ENCODE peak calls at places on chromosomes 2 and 18, in six cellular contexts. B is IMR-90, Z is neuronal stem cell, R is mesenchymal stem cell, V is H9, L is H1. H is an unnamed sample.
A peak's percentile ranks its signal among the peaks of the same experiment; 100 is the strongest.

GRCh38 chr2:237026981-237027711 is 58.5 kb upstream of the COPS8 start:
- DNase-seq in B (peak; percentile 49), Z (peak; percentile 55), R (peak; percentile 75), V (peak; percentile 76), L (peak; percentile 29), H (peak; percentile 82)

GRCh38 chr2:71452565-71452964 is 796 bp upstream of the DYSF start:
- DNase-seq in B (peak; percentile 38), Z (no peak), R (peak; percentile 38), V (peak; percentile 49), L (no peak), H (peak; percentile 82)

GRCh38 chr2:239400000-239400831 is 604 bp downstream of the HDAC4 start:
- DNase-seq in B (peak; percentile 36), Z (no peak), R (peak; percentile 56), V (peak; percentile 23), L (no peak), H (no peak)

GRCh38 chr2:181813963-181814565 is 77.5 kb upstream of the ITPRID2 start:
- DNase-seq in B (peak; percentile 84), Z (no peak), R (peak; percentile 77), V (no peak), L (no peak), H (no peak)

GRCh38 chr18:36149514-36150289 is 20.0 kb downstream of the ELP2 start:
- DNase-seq in B (no peak), Z (no peak), R (no peak), V (no peak), L (no peak), H (no peak)

GRCh38 chr2:102005989-102006885 is 14.5 kb downstream of the IL1R2 start:
- DNase-seq in B (peak; percentile 56), Z (peak; percentile 18), R (peak; percentile 71), V (peak; percentile 60), L (peak; percentile 9), H (peak; percentile 70)

GRCh38 chr2:17495590-17495989 is 22.6 kb downstream of the RAD51AP2 start:
- DNase-seq in B (no peak), Z (no peak), R (no peak), V (no peak), L (no peak), H (no peak)

GRCh38 chr2:236208281-236208900 is 40.2 kb upstream of the GBX2 start:
- DNase-seq in B (no peak), Z (no peak), R (no peak), V (no peak), L (no peak), H (peak; percentile 25)

GRCh38 chr2:173644146-173644545 is 289.5 kb downstream of the CDCA7 start:
- DNase-seq in B (peak; percentile 78), Z (no peak), R (peak; percentile 64), V (no peak), L (no peak), H (no peak)

GRCh38 chr18:5073026-5073944 is 123.8 kb downstream of the AKAIN1 start:
- DNase-seq in B (peak; percentile 15), Z (peak; percentile 35), R (peak; percentile 3), V (peak; percentile 38), L (no peak), H (peak; percentile 77)

GRCh38 chr2:151760139-151760650 is 25.9 kb upstream of the NEB start:
- DNase-seq in B (no peak), Z (peak; percentile 46), R (no peak), V (no peak), L (peak; percentile 7), H (peak; percentile 88)

GRCh38 chr2:238285653-238286082 is 2.7 kb downstream of the PER2 start:
- DNase-seq in B (peak; percentile 94), Z (no peak), R (peak; percentile 99), V (peak; percentile 48), L (no peak), H (peak; percentile 94)

GRCh38 chr18:55415258-55415871 is 172.6 kb downstream of the TCF4 start:
- DNase-seq in B (peak; percentile 86), Z (peak; percentile 78), R (peak; percentile 81), V (peak; percentile 75), L (peak; percentile 53), H (peak; percentile 84)

GRCh38 chr2:215850380-215850779 is 163.0 kb downstream of the MREG start:
- DNase-seq in B (peak; percentile 26), Z (no peak), R (peak; percentile 66), V (no peak), L (no peak), H (no peak)

GRCh38 chr2:11995381-11995947 is 249.0 kb downstream of the LPIN1 start:
- DNase-seq in B (peak; percentile 47), Z (no peak), R (peak; percentile 35), V (no peak), L (no peak), H (no peak)

GRCh38 chr2:104452558-104452957 is 401.4 kb upstream of the POU3F3 start:
- DNase-seq in B (no peak), Z (no peak), R (no peak), V (no peak), L (no peak), H (no peak)

GRCh38 chr2:176934869-176935415 is 277.7 kb upstream of the HNRNPA3 start:
- DNase-seq in B (no peak), Z (no peak), R (no peak), V (no peak), L (no peak), H (peak; percentile 18)

GRCh38 chr2:15603044-15603765 is 11.5 kb downstream of the DDX1 start:
- DNase-seq in B (no peak), Z (no peak), R (no peak), V (no peak), L (no peak), H (no peak)

GRCh38 chr2:122706757-122707223 is 951.3 kb downstream of the TSN start:
- DNase-seq in B (no peak), Z (no peak), R (no peak), V (no peak), L (no peak), H (no peak)

GRCh38 chr18:11309172-11309571 is 159.8 kb upstream of the PIEZO2 start:
- DNase-seq in B (no peak), Z (no peak), R (peak; percentile 24), V (peak; percentile 40), L (no peak), H (peak; percentile 61)

GRCh38 chr2:146764301-146764700 is 1080.5 kb upstream of the ACVR2A start:
- DNase-seq in B (no peak), Z (no peak), R (no peak), V (no peak), L (no peak), H (no peak)

GRCh38 chr2:110871637-110872036 is 139.3 kb downstream of the ACOXL start:
- DNase-seq in B (no peak), Z (no peak), R (no peak), V (no peak), L (no peak), H (no peak)

GRCh38 chr2:73868204-73868978 is 24.4 kb upstream of the ACTG2 start:
- DNase-seq in B (no peak), Z (no peak), R (no peak), V (peak; percentile 38), L (no peak), H (no peak)

GRCh38 chr2:15893689-15894325 is 46.5 kb upstream of the MYCN start:
- DNase-seq in B (no peak), Z (no peak), R (no peak), V (no peak), L (no peak), H (no peak)

GRCh38 chr2:14524041-14524802 is 108.3 kb upstream of the LRATD1 start:
- DNase-seq in B (peak; percentile 89), Z (no peak), R (peak; percentile 54), V (no peak), L (no peak), H (no peak)

GRCh38 chr18:31225668-31226067 is 63.0 kb upstream of the DSC1 start:
- DNase-seq in B (peak; percentile 55), Z (peak; percentile 65), R (peak; percentile 47), V (peak; percentile 50), L (no peak), H (peak; percentile 98)
- H2BK120ac ChIP-seq in B (no peak overlapping the region), Z (no peak overlapping the region), R (no peak overlapping the region), V (no peak overlapping the region), L (no peak overlapping the region), H (no peak overlapping the region)

DNA sequence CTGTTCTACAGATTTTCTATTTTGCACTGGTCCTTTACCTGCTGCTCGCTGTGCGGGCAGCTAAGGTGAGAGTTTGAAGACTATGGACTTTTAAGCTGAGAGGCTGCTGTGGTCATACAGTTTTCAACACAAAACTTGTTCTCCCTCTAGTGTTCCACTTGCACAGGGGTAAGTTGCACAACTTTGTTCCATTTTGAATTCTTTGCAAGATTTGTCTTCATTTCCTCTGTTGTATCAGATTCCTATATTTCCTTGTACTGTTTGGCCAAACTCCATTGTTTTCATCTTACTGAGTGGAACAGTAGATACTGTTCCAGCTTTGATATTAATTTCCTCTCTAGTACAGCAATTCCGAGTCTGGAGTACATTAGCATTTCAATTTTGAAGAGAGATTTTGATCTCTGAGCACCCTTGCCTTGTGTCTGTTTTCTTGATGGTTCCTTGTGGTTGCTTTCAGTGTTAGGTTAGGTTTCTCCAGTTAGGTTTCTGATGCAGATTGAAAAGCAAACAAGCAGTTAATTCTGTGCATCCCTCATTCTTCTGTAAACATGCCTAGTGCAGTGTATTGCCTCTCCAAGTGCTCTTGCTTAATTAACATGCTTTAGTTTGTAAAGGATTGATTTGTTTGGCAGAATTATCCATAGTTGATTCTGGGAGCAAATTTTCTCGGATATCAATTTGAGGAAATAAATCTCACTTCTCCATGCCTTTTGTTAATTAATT is 188.8 kb downstream of the PTPRM start:
- DNase-seq in B (peak; percentile 31), Z (no peak), R (peak; percentile 45), V (no peak), L (no peak), H (no peak)
- H3K4me2 ChIP-seq in B (no peak overlapping the region), Z (no peak overlapping the region), R (no peak overlapping the region), V (no peak overlapping the region), L (no peak overlapping the region), H (no peak overlapping the region)

DNA sequence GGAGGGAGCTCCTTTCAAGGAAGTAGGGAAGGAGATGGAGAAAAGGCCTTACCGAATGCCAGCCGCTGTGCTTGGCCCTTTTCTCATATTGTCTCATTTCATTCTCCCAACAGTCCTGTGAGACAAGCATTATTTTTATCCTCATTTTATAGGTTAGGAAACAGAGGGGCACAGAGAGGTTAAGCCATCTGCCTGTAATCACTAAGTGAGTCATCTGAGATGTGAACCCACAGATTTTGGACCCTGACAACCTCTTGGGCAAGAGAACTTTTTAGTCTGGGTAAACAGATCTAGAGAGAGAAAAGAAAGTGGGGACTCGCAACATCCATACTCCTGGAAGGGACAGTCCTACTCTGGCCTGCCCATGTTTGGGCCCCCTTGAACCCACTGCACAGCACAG is 91.7 kb upstream of the LCLAT1 start:
- DNase-seq in B (no peak), Z (no peak), R (no peak), V (no peak), L (no peak), H (no peak)
- H2BK15ac ChIP-seq in B (peak overlapping the region; percentile 30), Z (no peak overlapping the region), R (no peak overlapping the region), V (no peak overlapping the region), L (no peak overlapping the region), H (no peak overlapping the region)

GRCh38 chr2:40127890-40128548 is 323.9 kb downstream of the SLC8A1 start:
- DNase-seq in B (peak; percentile 97), Z (no peak), R (no peak), V (no peak), L (no peak), H (no peak)

GRCh38 chr2:40131061-40131704 is 320.7 kb downstream of the SLC8A1 start:
- DNase-seq in B (no peak), Z (no peak), R (no peak), V (no peak), L (no peak), H (no peak)

GRCh38 chr2:40128796-40129195 is 323.1 kb downstream of the SLC8A1 start:
- DNase-seq in B (peak; percentile 24), Z (no peak), R (no peak), V (no peak), L (no peak), H (no peak)

GRCh38 chr2:40130251-40130994 is 321.5 kb downstream of the SLC8A1 start:
- DNase-seq in B (peak; percentile 77), Z (no peak), R (peak; percentile 61), V (no peak), L (no peak), H (peak; percentile 8)

GRCh38 chr2:40129725-40130124 is 322.2 kb downstream of the SLC8A1 start:
- DNase-seq in B (no peak), Z (no peak), R (no peak), V (no peak), L (no peak), H (no peak)
- H2BK120ac ChIP-seq in B (peak overlapping the region; percentile 95), Z (no peak overlapping the region), R (no peak overlapping the region), V (no peak overlapping the region), L (no peak overlapping the region), H (no peak overlapping the region)

H was measured in mesendoderm.